ENCODE peak calls at places on chromosomes 13 and 19, in seven cellular contexts. O is CD4-positive, alpha-beta T cell; B is cardiac fibroblast; V is astrocyte of the spinal cord; W is mucosa of descending colon; U is AG04450; G is lung. H is an unnamed sample.

GRCh38 chr13:40187324-40187795 is 479.1 kb downstream of the FOXO1 start:
- DNase-seq in O (peak), B (no peak), V (no peak), W (peak), U (no peak), G (no peak), H (no peak)

GRCh38 chr13:36158606-36159005 is 27.4 kb upstream of the DCLK1 start:
- DNase-seq in O (no peak), B (no peak), V (peak), W (no peak), U (no peak), G (no peak), H (no peak)

GRCh38 chr19:9622531-9622930 is 1.5 kb upstream of the ZNF561 start:
- DNase-seq in O (no peak), B (no peak), V (peak), W (no peak), U (no peak), G (no peak), H (no peak)

GRCh38 chr19:43551399-43552197 is 18.6 kb downstream of the ZNF575 start:
- DNase-seq in O (no peak), B (no peak), V (no peak), W (no peak), U (no peak), G (no peak), H (no peak)

GRCh38 chr19:37990362-37990761 is 83.4 kb downstream of the SIPA1L3 start:
- DNase-seq in O (no peak), B (no peak), V (peak), W (no peak), U (no peak), G (peak), H (no peak)

GRCh38 chr19:2273356-2274184 is 8.4 kb downstream of the PEAK3 start:
- DNase-seq in O (peak), B (peak), V (peak), W (peak), U (no peak), G (peak), H (peak)

GRCh38 chr19:14114854-14115253 is 2.7 kb downstream of the PRKACA start:
- DNase-seq in O (peak), B (peak), V (no peak), W (peak), U (no peak), G (peak), H (no peak)

GRCh38 chr19:48145596-48146254 is 24.4 kb downstream of the LIG1 start:
- DNase-seq in O (no peak), B (no peak), V (no peak), W (no peak), U (no peak), G (no peak), H (no peak)

GRCh38 chr13:21898461-21898860 is 227.6 kb downstream of the FGF9 start:
- DNase-seq in O (no peak), B (no peak), V (no peak), W (no peak), U (no peak), G (no peak), H (no peak)

GRCh38 chr19:50377051-50377441 is 789 bp downstream of the NR1H2 start:
- DNase-seq in O (peak), B (no peak), V (no peak), W (peak), U (no peak), G (no peak), H (no peak)

GRCh38 chr19:49403404-49404187 is 15.5 kb downstream of the KASH5 start:
- DNase-seq in O (no peak), B (no peak), V (peak), W (no peak), U (no peak), G (no peak), H (no peak)

GRCh38 chr19:15280915-15281683 is 48.9 kb upstream of the EPHX3 start:
- DNase-seq in O (no peak), B (peak), V (peak), W (peak), U (peak), G (peak), H (no peak)

GRCh38 chr19:9061879-9062278 is 25.0 kb upstream of the OR1M1 start:
- DNase-seq in O (no peak), B (no peak), V (no peak), W (no peak), U (no peak), G (no peak), H (no peak)

GRCh38 chr13:79352107-79352506 is 53.9 kb downstream of the RBM26 start:
- DNase-seq in O (no peak), B (no peak), V (no peak), W (no peak), U (no peak), G (no peak), H (no peak)

GRCh38 chr19:6125571-6125989 is 9.9 kb upstream of the ACSBG2 start:
- DNase-seq in O (peak), B (peak), V (peak), W (peak), U (peak), G (peak), H (no peak)

GRCh38 chr19:24101459-24102122 is 14.6 kb downstream of the ZNF254 start:
- DNase-seq in O (no peak), B (no peak), V (no peak), W (no peak), U (no peak), G (no peak), H (no peak)

GRCh38 chr19:44142014-44142523 is 715 bp downstream of the ZNF234 start:
- DNase-seq in O (no peak), B (peak), V (peak), W (peak), U (no peak), G (no peak), H (no peak)

GRCh38 chr13:46297338-46297737 is 85.6 kb downstream of the LRRC63 start:
- DNase-seq in O (no peak), B (peak), V (peak), W (no peak), U (no peak), G (no peak), H (no peak)

GRCh38 chr19:6580313-6580712 is 10.6 kb downstream of the CD70 start:
- DNase-seq in O (no peak), B (peak), V (peak), W (no peak), U (no peak), G (no peak), H (no peak)

GRCh38 chr13:26425439-26426358 is 131.8 kb upstream of the WASF3 start:
- DNase-seq in O (no peak), B (no peak), V (peak), W (peak), U (peak), G (peak), H (no peak)

GRCh38 chr13:46743191-46743590 is 53.8 kb downstream of the ESD start:
- DNase-seq in O (no peak), B (peak), V (no peak), W (no peak), U (no peak), G (no peak), H (no peak)

GRCh38 chr19:18764591-18765051 is 26.5 kb downstream of the COMP start:
- DNase-seq in O (no peak), B (no peak), V (no peak), W (no peak), U (no peak), G (no peak), H (no peak)

GRCh38 chr13:97295279-97296182 is 73.4 kb downstream of the MBNL2 start:
- DNase-seq in O (no peak), B (peak), V (peak), W (no peak), U (peak), G (no peak), H (no peak)

GRCh38 chr13:44649118-44649455 is 73.0 kb upstream of the TSC22D1 start:
- DNase-seq in O (no peak), B (no peak), V (no peak), W (no peak), U (no peak), G (no peak), H (no peak)

GRCh38 chr13:48319458-48320395 is 16.2 kb downstream of the RB1 start:
- DNase-seq in O (no peak), B (no peak), V (no peak), W (peak), U (no peak), G (no peak), H (no peak)

GRCh38 chr13:28819046-28819747 is 942 bp upstream of the MTUS2 start:
- DNase-seq in O (no peak), B (peak), V (peak), W (no peak), U (no peak), G (no peak), H (no peak)

GRCh38 chr13:106617561-106617960 is 49.6 kb upstream of the ARGLU1 start:
- DNase-seq in O (no peak), B (peak), V (peak), W (no peak), U (no peak), G (no peak), H (no peak)

DNA sequence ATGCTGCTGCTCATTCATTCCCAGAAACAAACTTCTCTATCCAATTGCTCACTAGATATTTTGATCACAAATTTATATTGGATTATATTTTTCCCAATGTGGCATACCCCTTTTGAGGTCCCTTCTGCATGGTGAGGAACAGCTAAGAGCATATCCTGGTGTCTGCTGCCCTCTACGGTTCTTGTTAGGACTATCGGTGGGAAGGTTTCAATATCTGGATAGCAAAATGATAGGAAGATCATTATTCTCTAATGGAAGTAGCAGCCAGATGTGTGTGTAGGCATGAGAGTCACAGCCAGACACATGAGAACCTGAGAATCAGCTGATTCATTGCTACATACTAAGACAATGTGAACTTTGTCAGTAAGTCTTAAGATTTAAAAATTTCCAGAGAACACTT is 1422.4 kb upstream of the MIR17HG start:
- DNase-seq in O (no peak), B (peak), V (peak), W (peak), U (no peak), G (no peak), H (no peak)
- TF ChIP-seq CTCF in O (no peak), B (peak), V (peak), W (no peak), U (peak), G (no peak), H (peak)

GRCh38 chr19:55385236-55385748 is 440 bp upstream of the RPL28 start:
- DNase-seq in O (peak), B (peak), V (peak), W (peak), U (peak), G (peak), H (peak)

GRCh38 chr19:55382522-55383054 is 1.5 kb downstream of the TMEM238 start:
- DNase-seq in O (no peak), B (no peak), V (no peak), W (no peak), U (no peak), G (no peak), H (no peak)

GRCh38 chr19:55383279-55383788 is 758 bp downstream of the TMEM238 start:
- DNase-seq in O (no peak), B (no peak), V (no peak), W (no peak), U (no peak), G (no peak), H (no peak)

GRCh38 chr19:55384576-55385235 is 614 bp upstream of the TMEM238 start:
- DNase-seq in O (no peak), B (no peak), V (no peak), W (peak), U (no peak), G (peak), H (no peak)

DNA sequence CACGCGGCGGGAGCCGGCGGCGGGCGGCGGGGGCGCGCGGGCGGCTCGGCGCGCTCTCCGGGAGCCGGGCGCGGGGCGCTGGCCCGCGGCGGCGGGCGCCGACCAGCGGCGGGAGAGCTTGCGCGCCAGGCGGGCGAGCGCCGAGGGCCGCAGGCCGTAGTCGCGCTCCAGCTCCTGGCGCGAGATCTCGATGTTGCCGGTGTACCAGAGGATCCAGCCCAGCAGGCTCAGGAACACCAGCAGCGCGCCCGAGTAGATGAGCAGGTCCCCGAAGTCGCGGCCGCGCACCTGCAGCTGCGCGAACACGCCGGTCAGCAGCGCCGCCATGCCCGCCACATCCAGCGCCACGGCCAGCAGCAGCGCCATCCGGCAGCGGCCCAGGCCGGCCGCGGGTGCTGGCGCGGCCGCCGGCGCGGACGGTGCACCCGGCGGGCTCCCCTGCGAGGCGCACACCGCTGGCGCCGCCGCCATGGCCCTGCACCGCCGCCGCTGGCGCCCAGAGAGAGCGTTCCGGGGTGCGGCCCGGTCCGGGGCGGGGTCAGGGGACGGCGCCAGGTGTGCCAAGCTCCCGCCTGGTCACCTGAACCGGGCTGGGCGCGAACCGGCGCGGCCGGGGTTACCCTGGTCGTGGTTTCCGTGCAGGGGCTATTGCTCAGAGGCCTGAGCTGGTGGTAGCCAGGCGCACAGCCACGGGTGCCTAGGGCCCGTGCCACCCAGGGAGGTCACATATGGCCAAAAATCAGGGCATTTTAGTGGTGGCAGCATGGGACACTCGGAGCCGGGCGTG is at the start of gene TMEM238:
- DNase-seq in O (peak), B (peak), V (peak), W (peak), U (no peak), G (peak), H (no peak)
- TF ChIP-seq CTCF in O (no peak), B (no peak), V (no peak), W (no peak), U (no peak), G (no peak), H (peak)

DNA sequence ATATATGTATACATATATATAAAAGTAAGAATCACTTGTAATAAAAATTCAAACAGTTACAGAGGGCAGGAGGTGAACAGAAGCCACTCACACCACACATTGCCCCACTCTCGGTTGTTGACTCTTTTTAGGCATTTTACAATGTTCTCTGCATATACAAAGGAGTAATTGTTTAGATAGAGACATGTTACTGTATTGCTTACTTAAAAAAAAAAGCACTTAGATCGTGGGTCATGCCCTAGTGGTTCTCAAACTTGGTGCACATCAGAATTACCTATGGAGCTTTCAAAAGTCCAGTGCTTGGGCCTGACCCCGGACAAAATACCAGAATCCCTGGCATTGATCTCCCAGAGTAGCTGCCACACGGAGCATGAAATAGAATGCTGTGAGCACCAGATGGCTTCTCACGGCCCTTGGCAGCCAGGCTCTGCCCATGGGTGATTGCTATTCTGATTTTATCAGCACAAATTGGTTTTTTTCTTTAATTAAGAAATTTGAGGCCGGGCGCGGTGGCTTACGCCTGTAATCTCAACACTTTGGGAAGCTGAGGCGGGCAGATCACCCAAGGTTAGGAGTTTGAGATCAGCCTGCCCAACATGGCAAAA is 20.0 kb downstream of the ACP7 start:
- DNase-seq in O (no peak), B (no peak), V (no peak), W (no peak), U (no peak), G (no peak), H (no peak)
- TF ChIP-seq CTCF in O (no peak), B (no peak), V (no peak), W (no peak), U (no peak), G (no peak), H (no peak)

DNA sequence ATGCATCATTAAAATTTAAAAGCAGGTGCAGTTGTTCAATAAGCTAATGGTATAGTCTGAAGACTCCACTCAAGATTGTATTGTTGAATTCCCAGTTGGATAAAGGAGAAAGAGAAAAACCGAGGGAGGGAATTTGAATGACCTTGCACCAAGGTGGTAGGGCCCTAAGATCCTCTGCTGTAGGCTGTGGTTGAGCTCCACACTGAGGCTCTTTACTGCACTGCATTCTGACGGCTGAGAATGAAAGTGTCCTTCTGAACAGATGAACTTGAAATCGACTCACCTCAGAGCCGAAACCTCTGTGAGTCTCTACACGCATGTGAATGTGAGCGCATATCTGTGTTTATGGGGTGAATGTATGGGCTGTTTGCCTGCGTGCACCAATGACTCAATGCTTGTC is 388.9 kb upstream of the DACH1 start:
- DNase-seq in O (no peak), B (peak), V (peak), W (peak), U (no peak), G (no peak), H (no peak)
- TF ChIP-seq CTCF in O (no peak), B (peak), V (peak), W (peak), U (no peak), G (no peak), H (peak)

H was measured in type B pancreatic cell.